ENCODE peak calls at places on chromosomes 4 and X, in eight cellular contexts. F, N, P, Y, K, Q, V and M are unnamed samples.
A peak's percentile ranks its signal among the peaks of the same experiment; 100 is the strongest.

GRCh38 chr4:8704632-8705031 is 112.1 kb downstream of the CPZ start:
- DNase-seq in N (peak; percentile 46), K (no peak), Y (no peak), V (no peak), Q (no peak), F (no peak), P (no peak), M (no peak)

GRCh38 chr4:72031868-72032619 is at the start of gene NPFFR2:
- DNase-seq in N (peak; percentile 77), F (no peak), V (peak; percentile 29), P (no peak), Y (no peak), K (peak; percentile 73), Q (peak; percentile 19), M (no peak)

GRCh38 chr4:25792200-25792791 is 70.5 kb downstream of the SEL1L3 start:
- DNase-seq in V (peak; percentile 54), Y (no peak), Q (no peak), K (peak; percentile 71), N (no peak), F (no peak), P (peak; percentile 12), M (no peak)

GRCh38 chr4:121154103-121154515 is 10.0 kb downstream of the TNIP3 start:
- DNase-seq in Q (no peak), K (no peak), F (no peak), V (no peak), N (no peak), Y (no peak), P (peak; percentile 62), M (no peak)

GRCh38 chr4:6641164-6641970 is 882 bp downstream of the MRFAP1 start:
- DNase-seq in F (no peak), Y (no peak), V (peak; percentile 45), K (no peak), Q (peak; percentile 32), N (no peak), P (peak; percentile 45), M (no peak)

GRCh38 chr4:101334963-101335572 is 12.3 kb downstream of the PPP3CA start:
- DNase-seq in F (no peak), V (no peak), Y (no peak), N (no peak), Q (no peak), K (no peak), P (no peak), M (no peak)

GRCh38 chr4:55385201-55385649 is 10.5 kb upstream of the TMEM165 start:
- DNase-seq in N (no peak), Q (no peak), K (no peak), F (no peak), V (no peak), P (no peak), Y (no peak), M (no peak)

GRCh38 chrX:39907964-39908616 is 189.7 kb downstream of the BCOR start:
- DNase-seq in P (no peak), V (peak; percentile 74), N (peak; percentile 84), Q (peak; percentile 54), Y (no peak), K (peak; percentile 62), F (peak; percentile 68), M (peak; percentile 53)

GRCh38 chrX:49627030-49627777 is 28.4 kb downstream of the GAGE1 start:
- DNase-seq in K (no peak), N (no peak), F (no peak), Q (no peak), Y (no peak), P (no peak), V (no peak), M (no peak)

GRCh38 chr4:17597517-17597916 is 16.9 kb upstream of the MED28 start:
- DNase-seq in P (peak; percentile 16), Y (no peak), N (no peak), Q (no peak), F (no peak), V (no peak), K (no peak), M (no peak)

GRCh38 chr4:34181891-34182290 is 2062.4 kb downstream of the ARAP2 start:
- DNase-seq in Y (no peak), P (no peak), N (no peak), V (no peak), F (no peak), K (no peak), Q (no peak), M (no peak)

GRCh38 chrX:65903750-65904149 is 136.1 kb downstream of the VSIG4 start:
- DNase-seq in N (no peak), F (no peak), V (no peak), P (no peak), Q (no peak), Y (no peak), K (no peak), M (no peak)

GRCh38 chr4:84718699-84719098 is 135.8 kb downstream of the CDS1 start:
- DNase-seq in Y (no peak), F (no peak), P (no peak), N (no peak), V (no peak), Q (no peak), K (no peak), M (no peak)

GRCh38 chr4:61468091-61468720 is 268.1 kb downstream of the ADGRL3 start:
- DNase-seq in F (no peak), N (no peak), P (no peak), Q (no peak), K (no peak), V (no peak), Y (no peak), M (no peak)

GRCh38 chrX:118945921-118946320 is 28.5 kb upstream of the LONRF3 start:
- DNase-seq in Q (no peak), Y (no peak), F (no peak), P (no peak), K (no peak), N (no peak), V (no peak), M (no peak)

GRCh38 chr4:113057891-113058290 is 8.4 kb downstream of the ANK2 start:
- DNase-seq in P (no peak), N (no peak), V (no peak), F (no peak), Q (no peak), Y (no peak), K (no peak), M (no peak)

GRCh38 chrX:140440891-140441290 is 64.0 kb downstream of the SOX3 start:
- DNase-seq in K (no peak), Y (no peak), V (no peak), F (no peak), P (no peak), Q (no peak), N (no peak), M (no peak)

GRCh38 chrX:83845397-83845796 is 15.5 kb upstream of the CYLC1 start:
- DNase-seq in N (no peak), V (no peak), K (no peak), F (no peak), Q (no peak), P (no peak), Y (no peak), M (no peak)

GRCh38 chrX:74383611-74384010 is 37.7 kb upstream of the SLC16A2 start:
- DNase-seq in K (no peak), V (peak; percentile 30), F (no peak), Y (no peak), N (no peak), Q (peak; percentile 10), P (peak; percentile 40), M (no peak)
- TF ChIP-seq CTCF in K (no peak), V (peak; percentile 19), F (peak; percentile 58), Y (no peak), N (peak; percentile 49), Q (no peak), P (peak; percentile 72), M (peak; percentile 19)

GRCh38 chr4:23888421-23889319 is 1.2 kb downstream of the PPARGC1A start:
- DNase-seq in Y (no peak), Q (no peak), P (no peak), V (peak; percentile 30), F (no peak), K (no peak), N (no peak), M (no peak)
- H3K27ac ChIP-seq in Y (peak overlapping the region; percentile 40), Q (peak overlapping the region; percentile 81), P (no peak overlapping the region), V (peak overlapping the region; percentile 85), F (peak overlapping the region; percentile 86), K (peak overlapping the region; percentile 67), N (peak overlapping the region; percentile 77), M (peak overlapping the region; percentile 46)

GRCh38 chr4:678765-679481 is 4.6 kb downstream of the MYL5 start:
- DNase-seq in Y (no peak), V (no peak), N (no peak), P (no peak), K (no peak), F (no peak), Q (no peak), M (no peak)
- H3K4me1 ChIP-seq in Y (peaks cover 81% of the 10 kb centered on the region), V (peaks cover 22% of the 10 kb centered on the region), N (peaks cover 25% of the 10 kb centered on the region), P (peaks cover 39% of the 10 kb centered on the region), K (no peaks in the 10 kb centered on the region), F (peaks cover 41% of the 10 kb centered on the region), Q (peaks cover 44% of the 10 kb centered on the region), M (peaks cover 16% of the 10 kb centered on the region)

DNA sequence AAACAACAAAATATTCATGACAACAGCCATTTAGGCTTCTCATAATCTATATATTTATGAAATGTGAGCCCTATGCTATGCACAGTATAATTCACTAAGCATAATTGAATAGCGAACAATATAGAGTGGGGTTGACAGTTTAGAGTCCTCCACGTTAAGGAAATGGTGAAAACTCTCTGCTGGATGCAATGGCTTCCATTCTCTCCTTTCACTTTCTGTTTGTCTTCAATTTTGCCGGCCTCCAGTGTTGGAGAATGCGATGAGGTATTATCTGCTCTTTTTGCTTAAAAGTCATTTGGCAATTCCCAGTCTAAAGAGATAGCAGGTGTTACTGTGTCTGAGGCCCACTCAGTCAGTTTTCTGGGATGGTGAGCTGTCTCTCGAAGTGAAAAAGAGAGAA is 52.1 kb downstream of the NPY5R start:
- DNase-seq in F (no peak), Q (no peak), V (no peak), Y (no peak), N (no peak), K (no peak), P (no peak), M (no peak)
- TF ChIP-seq CTCF in F (no peak), Q (no peak), V (no peak), Y (no peak), N (no peak), K (no peak), P (no peak), M (no peak)

GRCh38 chr4:28241021-28241420 is 1380.4 kb downstream of the STIM2 start:
- DNase-seq in V (no peak), Q (no peak), F (no peak), P (no peak), N (no peak), Y (no peak), K (no peak), M (no peak)

GRCh38 chr4:28233758-28234157 is 1373.1 kb downstream of the STIM2 start:
- DNase-seq in Q (no peak), V (no peak), P (no peak), K (no peak), Y (no peak), N (no peak), F (no peak), M (no peak)

DNA sequence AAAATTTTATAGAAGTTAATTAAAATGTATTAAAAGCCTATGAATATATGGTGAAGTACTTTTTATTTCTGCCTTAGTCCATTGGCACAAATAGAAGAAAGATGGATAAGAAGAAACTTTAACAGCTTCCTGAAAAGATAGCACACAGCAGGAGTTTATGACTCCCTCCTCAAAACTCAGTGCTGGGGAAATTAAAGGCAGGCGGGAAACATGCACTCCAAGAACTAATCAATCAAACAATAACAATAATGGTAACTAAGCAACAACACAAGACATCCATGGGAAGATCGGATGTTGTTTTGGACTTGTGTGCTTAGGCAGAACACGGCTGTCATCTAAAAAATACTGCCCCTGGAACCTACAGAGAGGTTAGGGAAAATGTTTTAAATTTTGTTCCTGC is 1378.1 kb downstream of the STIM2 start:
- DNase-seq in N (no peak), F (no peak), Q (no peak), Y (no peak), P (no peak), V (no peak), K (no peak), M (no peak)
- H3K27ac ChIP-seq in N (no peak overlapping the region), F (no peak overlapping the region), Q (no peak overlapping the region), Y (no peak overlapping the region), P (no peak overlapping the region), V (no peak overlapping the region), K (no peak overlapping the region), M (no peak overlapping the region)